ENCODE peak calls at places on chromosomes 13 and 19, in nine cellular contexts. Z is GM03348; N is stimulated activated CD8-positive, alpha-beta memory T cell treated with anti-CD3 and anti-CD28 coated beads, Interleukin-7, amount 100 ng/mL, for 1 hour; M is Peyer's patch; T is OCI-M1; H is IMR-90; E is posterior cingulate gyrus; J is HS-27A; G is CD4-positive, alpha-beta memory T cell. Y is an unnamed sample.

GRCh38 chr13:30021611-30022010 is 171.2 kb upstream of the UBL3 start:
- DNase-seq in Z (peak), N (no peak), M (no peak), T (no peak), H (peak), E (no peak), J (no peak), G (no peak), Y (no peak)

GRCh38 chr13:33381906-33382305 is 96.4 kb upstream of the STARD13 start:
- DNase-seq in Z (no peak), N (no peak), M (no peak), T (no peak), H (no peak), E (no peak), J (no peak), G (no peak), Y (no peak)

GRCh38 chr13:100765021-100765420 is 90.4 kb upstream of the TMTC4 start:
- DNase-seq in Z (no peak), N (no peak), M (no peak), T (no peak), H (no peak), E (no peak), J (no peak), G (no peak), Y (no peak)

GRCh38 chr19:55091955-55092354 is 16.3 kb downstream of the EPS8L1 start:
- DNase-seq in Z (no peak), N (no peak), M (no peak), T (no peak), H (no peak), E (no peak), J (no peak), G (no peak), Y (no peak)

GRCh38 chr19:491146-491741 is 5.0 kb upstream of the MADCAM1 start:
- DNase-seq in Z (no peak), N (no peak), M (no peak), T (no peak), H (no peak), E (no peak), J (no peak), G (no peak), Y (no peak)

GRCh38 chr13:73060251-73061160 is 1.7 kb downstream of the KLF5 start:
- DNase-seq in Z (peak), N (no peak), M (no peak), T (peak), H (peak), E (peak), J (no peak), G (peak), Y (no peak)

GRCh38 chr13:76885203-76886004 is 801 bp downstream of the KCTD12 start:
- DNase-seq in Z (peak), N (no peak), M (peak), T (no peak), H (peak), E (peak), J (no peak), G (peak), Y (peak)

GRCh38 chr19:56601375-56601774 is 6.3 kb downstream of the ZNF71 start:
- DNase-seq in Z (no peak), N (no peak), M (no peak), T (no peak), H (peak), E (no peak), J (no peak), G (no peak), Y (no peak)

GRCh38 chr19:10206226-10206873 is 11.6 kb upstream of the DNMT1 start:
- DNase-seq in Z (peak), N (no peak), M (no peak), T (no peak), H (peak), E (no peak), J (no peak), G (no peak), Y (no peak)

GRCh38 chr13:97974773-97975172 is 21.3 kb downstream of the IPO5 start:
- DNase-seq in Z (peak), N (no peak), M (no peak), T (no peak), H (no peak), E (no peak), J (no peak), G (no peak), Y (no peak)